ENCODE peak calls at places on chromosome 9, in seven cellular contexts. L, G, Z, P, J, M and E are unnamed samples.

GRCh38 chr9:129458663-129459549 is 162.0 kb downstream of the C9orf50 start:
- DNase-seq in P (no peak), G (peak), M (peak), L (peak), Z (no peak), J (no peak), E (no peak)

GRCh38 chr9:33867747-33868429 is 50.9 kb downstream of the UBE2R2 start:
- DNase-seq in Z (no peak), J (peak), M (peak), P (no peak), L (peak), G (no peak), E (no peak)

GRCh38 chr9:128607642-128608350 is 48.9 kb downstream of the DYNC2I2 start:
- DNase-seq in P (no peak), L (no peak), Z (no peak), M (peak), J (peak), G (no peak), E (peak)

GRCh38 chr9:131738293-131738692 is 1.6 kb downstream of the RAPGEF1 start:
- DNase-seq in G (no peak), M (no peak), P (no peak), Z (no peak), L (no peak), J (no peak), E (no peak)

GRCh38 chr9:97714435-97714834 is 17.3 kb upstream of the XPA start:
- DNase-seq in M (peak), L (no peak), J (peak), P (peak), Z (peak), G (no peak), E (peak)

GRCh38 chr9:129197978-129198736 is 20.1 kb upstream of the IER5L start:
- DNase-seq in Z (peak), P (no peak), M (peak), L (peak), J (peak), G (no peak), E (peak)

GRCh38 chr9:4297795-4298254 is 2.0 kb downstream of the GLIS3 start:
- DNase-seq in P (peak), L (peak), M (peak), J (peak), Z (no peak), G (peak), E (peak)

GRCh38 chr9:5493597-5494511 is 16.5 kb upstream of the PDCD1LG2 start:
- DNase-seq in M (peak), P (peak), J (peak), G (no peak), L (no peak), Z (no peak), E (peak)

GRCh38 chr9:17578911-17579793 is at the start of gene SH3GL2:
- DNase-seq in J (peak), Z (no peak), P (peak), L (peak), G (peak), M (peak), E (peak)

GRCh38 chr9:137116027-137116507 is 1.5 kb upstream of the DPP7 start:
- DNase-seq in M (no peak), L (no peak), P (no peak), Z (no peak), G (no peak), J (no peak), E (no peak)

GRCh38 chr9:111271481-111272080 is 58.4 kb downstream of the OR2K2 start:
- DNase-seq in Z (no peak), G (no peak), J (peak), M (peak), P (no peak), L (no peak), E (no peak)

GRCh38 chr9:36728651-36729520 is 156.2 kb downstream of the MELK start:
- DNase-seq in M (peak), Z (peak), L (peak), P (peak), G (peak), J (peak), E (peak)

GRCh38 chr9:136331556-136332481 is 4.5 kb downstream of the GPSM1 start:
- DNase-seq in G (no peak), M (peak), P (no peak), L (no peak), Z (no peak), J (no peak), E (no peak)

GRCh38 chr9:79639354-79639753 is 67.6 kb downstream of the TLE4 start:
- DNase-seq in M (peak), G (no peak), Z (no peak), P (no peak), L (no peak), J (no peak), E (peak)

GRCh38 chr9:134180786-134181647 is 16.7 kb upstream of the RNU6ATAC start:
- DNase-seq in Z (no peak), J (no peak), M (no peak), P (no peak), G (peak), L (peak), E (no peak)

GRCh38 chr9:79023134-79023577 is 548.6 kb upstream of the TLE4 start:
- DNase-seq in L (no peak), J (peak), P (peak), G (no peak), M (peak), Z (peak), E (peak)

GRCh38 chr9:137445275-137445807 is 4.2 kb upstream of the ENTPD8 start:
- DNase-seq in G (peak), Z (no peak), P (peak), J (peak), L (peak), M (peak), E (peak)

GRCh38 chr9:29616844-29617243 is 2043.6 kb upstream of the C9orf72 start:
- DNase-seq in P (no peak), G (no peak), L (no peak), J (no peak), M (no peak), Z (no peak), E (no peak)

GRCh38 chr9:30250872-30251271 is 2133.6 kb upstream of the ACO1 start:
- DNase-seq in P (no peak), Z (no peak), L (no peak), M (no peak), J (no peak), G (no peak), E (no peak)

GRCh38 chr9:92973700-92974099 is 26.4 kb downstream of the FGD3 start:
- DNase-seq in L (no peak), G (no peak), J (no peak), M (no peak), Z (no peak), P (no peak), E (no peak)

GRCh38 chr9:137710751-137711150 is 91.9 kb downstream of the EHMT1 start:
- DNase-seq in M (no peak), J (peak), Z (no peak), L (peak), P (no peak), G (no peak), E (no peak)

GRCh38 chr9:127835930-127836586 is 18.4 kb downstream of the ENG start:
- DNase-seq in L (peak), M (peak), J (peak), Z (no peak), G (peak), P (no peak), E (no peak)

GRCh38 chr9:72383978-72384709 is 19.1 kb upstream of the ZFAND5 start:
- DNase-seq in J (peak), P (peak), G (no peak), M (peak), Z (peak), L (no peak), E (peak)

GRCh38 chr9:129318121-129319075 is 140.3 kb upstream of the IER5L start:
- DNase-seq in J (no peak), G (no peak), P (no peak), L (peak), M (no peak), Z (no peak), E (no peak)

GRCh38 chr9:36996677-36997076 is 37.4 kb downstream of the PAX5 start:
- DNase-seq in P (no peak), L (no peak), J (no peak), Z (no peak), M (no peak), G (no peak), E (no peak)

GRCh38 chr9:86994231-86994630 is 46.9 kb upstream of the GAS1 start:
- DNase-seq in J (no peak), G (no peak), P (no peak), L (no peak), Z (no peak), M (peak), E (no peak)

GRCh38 chr9:89821081-89821480 is 216.3 kb downstream of the GADD45G start:
- DNase-seq in G (no peak), J (no peak), L (no peak), Z (no peak), M (no peak), P (no peak), E (no peak)

GRCh38 chr9:84822589-84823233 is 153.2 kb downstream of the NTRK2 start:
- DNase-seq in J (no peak), P (no peak), M (no peak), G (no peak), L (no peak), Z (no peak), E (no peak)

GRCh38 chr9:94920439-94920951 is 194.0 kb downstream of the AOPEP start:
- DNase-seq in Z (no peak), M (peak), L (peak), J (peak), G (peak), P (peak), E (peak)

GRCh38 chr9:23850242-23851023 is 24.4 kb upstream of the ELAVL2 start:
- DNase-seq in J (no peak), M (no peak), L (no peak), G (no peak), P (no peak), Z (no peak), E (peak)

GRCh38 chr9:127788337-127789011 is 2.6 kb downstream of the CDK9 start:
- DNase-seq in G (no peak), P (no peak), Z (no peak), L (no peak), M (no peak), J (no peak), E (peak)

GRCh38 chr9:132410642-132411041 is 631 bp downstream of the CFAP77 start:
- DNase-seq in M (no peak), G (peak), Z (no peak), J (no peak), L (no peak), P (no peak), E (no peak)

GRCh38 chr9:70535546-70536323 is 121.3 kb upstream of the KLF9 start:
- DNase-seq in M (no peak), Z (no peak), J (no peak), G (no peak), L (no peak), P (no peak), E (peak)

GRCh38 chr9:70481471-70481870 is 67.0 kb upstream of the KLF9 start:
- DNase-seq in M (peak), G (no peak), P (no peak), Z (no peak), L (no peak), J (no peak), E (no peak)

GRCh38 chr9:112890106-112891081 is at the start of gene SLC46A2:
- DNase-seq in M (peak), G (no peak), L (no peak), P (no peak), J (no peak), Z (no peak), E (peak)

GRCh38 chr9:4242239-4242638 is 57.6 kb downstream of the GLIS3 start:
- DNase-seq in P (no peak), J (no peak), L (no peak), G (no peak), M (no peak), Z (no peak), E (no peak)

GRCh38 chr9:68836788-68837187 is 131.7 kb downstream of the PIP5K1B start:
- DNase-seq in L (no peak), J (no peak), M (no peak), P (no peak), G (no peak), Z (no peak), E (no peak)

GRCh38 chr9:81629440-81629839 is 59.9 kb downstream of the TLE1 start:
- DNase-seq in G (no peak), P (peak), M (no peak), Z (no peak), L (no peak), J (no peak), E (no peak)
- H3K4me3 ChIP-seq in G (no peak), P (no peak), M (no peak), Z (no peak), L (no peak), J (no peak), E (no peak)

GRCh38 chr9:14347408-14348224 is 33.7 kb upstream of the NFIB start:
- DNase-seq in G (peak), P (peak), J (peak), M (peak), Z (no peak), L (no peak), E (peak)
- TF ChIP-seq CTCF in G (no peak), P (peak), J (peak), M (no peak), Z (no peak), L (no peak), E (peak)

DNA sequence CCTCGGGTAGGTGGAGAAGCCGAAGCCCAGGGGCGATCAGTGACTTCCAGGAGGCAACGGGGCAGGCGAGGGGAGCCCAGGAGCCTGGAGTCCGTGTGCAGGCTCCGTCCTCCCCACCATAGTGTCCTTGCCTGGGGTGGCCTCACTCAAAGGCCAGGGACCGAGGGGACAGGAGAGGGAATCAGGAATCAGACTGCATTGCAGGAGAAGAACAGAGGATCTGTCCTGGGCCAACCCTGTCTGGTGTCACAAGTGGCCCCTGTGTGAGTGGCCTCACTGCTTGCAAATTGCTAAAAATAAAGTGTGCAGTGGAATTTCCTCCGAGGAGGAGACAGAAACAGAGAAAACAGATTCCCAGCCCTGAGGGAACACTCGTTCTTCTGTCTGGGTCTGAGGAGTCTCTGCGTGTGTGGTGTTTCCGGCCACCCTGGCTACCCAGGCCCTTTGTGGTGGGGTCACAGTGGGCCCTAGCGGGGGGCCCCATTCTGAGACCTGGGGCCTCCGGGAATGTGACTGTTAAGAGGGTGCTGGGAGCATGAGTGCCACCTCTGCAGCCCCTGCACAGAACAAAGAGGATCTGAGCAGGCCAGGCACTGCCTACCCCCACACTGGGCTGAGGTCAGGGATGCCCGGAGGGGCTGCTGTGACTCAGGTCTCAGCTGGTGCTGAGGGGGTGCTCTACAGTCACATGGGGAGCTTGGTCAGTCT is 7.5 kb downstream of the TRAF1 start:
- DNase-seq in L (no peak), J (no peak), Z (no peak), P (no peak), M (peak), G (no peak), E (no peak)
- H3K4me3 ChIP-seq in L (no peak), J (no peak), Z (no peak), P (no peak), M (no peak), G (no peak), E (no peak)

DNA sequence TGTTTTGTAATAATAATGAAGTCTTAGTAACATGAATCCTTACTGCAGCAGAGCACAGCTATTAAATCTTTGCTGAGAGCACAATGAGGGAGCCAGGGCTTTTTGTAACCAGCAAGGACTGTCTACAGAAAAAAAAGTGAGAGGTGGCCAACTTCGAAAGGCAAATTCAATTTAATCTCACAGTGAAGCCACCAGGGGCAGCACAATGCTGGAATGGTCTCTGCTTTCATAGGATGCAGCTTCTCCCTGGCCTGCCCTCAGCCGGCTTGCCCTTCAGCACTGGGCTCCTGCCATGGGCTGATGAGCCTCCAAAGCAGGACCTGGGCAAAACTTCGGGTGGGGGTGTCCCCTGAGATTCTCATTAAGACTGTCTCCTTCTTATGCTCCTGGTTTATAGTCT is 134.3 kb downstream of the GNAQ start:
- DNase-seq in M (no peak), J (peak), L (no peak), P (peak), G (no peak), Z (no peak), E (no peak)
- TF ChIP-seq CTCF in M (no peak), J (peak), L (no peak), P (peak), G (no peak), Z (peak), E (peak)

DNA sequence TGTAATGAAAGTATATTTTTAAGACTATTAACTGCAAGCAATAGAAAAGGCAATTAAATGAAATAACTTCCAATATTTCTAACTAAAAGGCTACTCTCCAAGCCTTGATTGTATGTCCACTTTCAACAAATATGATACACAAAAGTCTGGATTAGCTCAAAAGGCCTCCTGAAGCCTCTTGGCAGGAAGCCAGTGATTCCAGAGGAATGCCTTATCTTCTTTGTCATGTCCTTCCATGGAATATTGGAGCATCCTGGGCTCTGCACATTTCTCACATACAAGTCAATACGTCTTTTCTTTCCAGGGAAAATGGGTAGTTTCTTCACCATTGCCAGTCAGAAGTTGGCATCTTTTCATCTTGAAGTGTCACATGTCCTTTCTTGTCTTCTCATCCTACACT is 357.8 kb downstream of the KDM4C start:
- DNase-seq in L (no peak), J (peak), G (no peak), M (peak), P (no peak), Z (no peak), E (no peak)
- H3K4me3 ChIP-seq in L (no peak), J (no peak), G (no peak), M (no peak), P (no peak), Z (no peak), E (no peak)

GRCh38 chr9:100167912-100168775 is 69.1 kb downstream of the INVS start:
- DNase-seq in J (peak), G (no peak), M (peak), Z (no peak), P (no peak), L (no peak), E (no peak)
- TF ChIP-seq CTCF in J (peak), G (no peak), M (peak), Z (no peak), P (no peak), L (no peak), E (no peak)

DNA sequence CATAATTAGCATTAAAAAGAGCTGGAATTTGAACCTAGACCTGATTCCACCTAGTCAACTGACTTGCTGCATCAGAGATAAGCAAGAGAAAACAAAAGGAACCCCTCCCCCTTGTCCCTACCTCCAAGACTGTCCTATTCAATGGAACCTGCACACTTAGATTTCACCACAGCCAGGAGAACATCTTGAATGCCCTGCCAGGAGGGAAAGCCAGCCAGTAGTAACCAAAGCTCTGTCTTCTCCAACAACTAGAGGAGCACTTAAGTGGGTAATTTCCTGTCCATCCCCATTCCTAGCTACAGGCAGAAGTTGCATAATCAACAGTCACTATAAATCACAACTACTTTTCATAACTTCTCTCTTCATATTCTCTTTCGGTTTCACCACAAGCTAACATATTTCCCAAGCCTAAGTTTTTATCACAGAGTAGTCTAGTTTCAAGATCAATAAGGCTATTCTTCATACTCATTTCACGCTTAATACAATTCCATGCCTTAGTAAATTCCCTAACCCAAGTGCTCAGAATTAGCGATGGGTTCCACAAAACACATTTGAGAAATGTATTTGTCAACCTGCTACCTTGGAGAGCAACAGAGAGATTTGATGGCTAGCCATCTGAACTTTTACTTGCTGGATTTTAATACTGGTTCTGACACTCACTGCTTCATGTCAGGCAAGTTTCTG is 2.2 kb downstream of the DENND1A start:
- DNase-seq in G (no peak), Z (no peak), M (peak), J (peak), L (no peak), P (no peak), E (peak)
- H3K4me3 ChIP-seq in G (no peak), Z (no peak), M (peak), J (no peak), L (no peak), P (peak), E (no peak)

GRCh38 chr9:2336055-2336454 is 285.5 kb upstream of the VLDLR start:
- DNase-seq in P (peak), G (no peak), J (peak), L (no peak), M (peak), Z (no peak), E (peak)
- TF ChIP-seq CTCF in P (peak), G (no peak), J (peak), L (no peak), M (peak), Z (no peak), E (peak)

GRCh38 chr9:7382365-7382764 is 417.2 kb downstream of the DMAC1 start:
- DNase-seq in Z (no peak), G (no peak), M (no peak), P (no peak), J (no peak), L (no peak), E (no peak)
- H3K4me3 ChIP-seq in Z (no peak), G (no peak), M (no peak), P (no peak), J (no peak), L (no peak), E (no peak)